ENCODE peak calls at places on chromosomes 16 and 17, in ten cellular contexts. One of them, this sample, is unnamed.

GRCh38 chr16:15961060-15961511 is 11.7 kb downstream of the ABCC1 start:
- DNase-seq in choroid plexus epithelial cell: peak
- DNase-seq in HS-5: no peak
- DNase-seq in left colon: no peak
- DNase-seq in activated T-helper 1 cell treated with Interleukin-2 at 50 U/mL for 16 hours: peak
- DNase-seq in AG04449: no peak
- DNase-seq in fibroblast of the conjunctiva: no peak
- DNase-seq in aorta: no peak
- DNase-seq in dorsolateral prefrontal cortex: no peak
- DNase-seq in activated T-cell treated with anti-CD3 and anti-CD28 coated beads, Interleukin-2, amount 50 U/mL, for 72 hours: peak
- DNase-seq in this sample: peak

GRCh38 chr16:23905027-23905426 is 69.2 kb downstream of the PRKCB start:
- DNase-seq in choroid plexus epithelial cell: peak
- DNase-seq in HS-5: peak
- DNase-seq in left colon: no peak
- DNase-seq in activated T-helper 1 cell treated with Interleukin-2 at 50 U/mL for 16 hours: no peak
- DNase-seq in AG04449: peak
- DNase-seq in fibroblast of the conjunctiva: peak
- DNase-seq in aorta: peak
- DNase-seq in dorsolateral prefrontal cortex: no peak
- DNase-seq in activated T-cell treated with anti-CD3 and anti-CD28 coated beads, Interleukin-2, amount 50 U/mL, for 72 hours: no peak
- DNase-seq in this sample: no peak

GRCh38 chr17:69609495-69610315 is 195.2 kb downstream of the MAP2K6 start:
- DNase-seq in choroid plexus epithelial cell: peak
- DNase-seq in HS-5: no peak
- DNase-seq in left colon: no peak
- DNase-seq in activated T-helper 1 cell treated with Interleukin-2 at 50 U/mL for 16 hours: no peak
- DNase-seq in AG04449: no peak
- DNase-seq in fibroblast of the conjunctiva: peak
- DNase-seq in aorta: no peak
- DNase-seq in dorsolateral prefrontal cortex: no peak
- DNase-seq in activated T-cell treated with anti-CD3 and anti-CD28 coated beads, Interleukin-2, amount 50 U/mL, for 72 hours: no peak
- DNase-seq in this sample: no peak

GRCh38 chr16:81326971-81327370 is 12.2 kb downstream of the GAN start:
- DNase-seq in choroid plexus epithelial cell: no peak
- DNase-seq in HS-5: no peak
- DNase-seq in left colon: no peak
- DNase-seq in activated T-helper 1 cell treated with Interleukin-2 at 50 U/mL for 16 hours: no peak
- DNase-seq in AG04449: no peak
- DNase-seq in fibroblast of the conjunctiva: no peak
- DNase-seq in aorta: no peak
- DNase-seq in dorsolateral prefrontal cortex: no peak
- DNase-seq in activated T-cell treated with anti-CD3 and anti-CD28 coated beads, Interleukin-2, amount 50 U/mL, for 72 hours: no peak
- DNase-seq in this sample: no peak

GRCh38 chr17:73643846-73644144 is 450 bp downstream of the SDK2 start:
- DNase-seq in choroid plexus epithelial cell: no peak
- DNase-seq in HS-5: no peak
- DNase-seq in left colon: no peak
- DNase-seq in activated T-helper 1 cell treated with Interleukin-2 at 50 U/mL for 16 hours: no peak
- DNase-seq in AG04449: no peak
- DNase-seq in fibroblast of the conjunctiva: no peak
- DNase-seq in aorta: no peak
- DNase-seq in dorsolateral prefrontal cortex: no peak
- DNase-seq in activated T-cell treated with anti-CD3 and anti-CD28 coated beads, Interleukin-2, amount 50 U/mL, for 72 hours: no peak
- DNase-seq in this sample: no peak

GRCh38 chr16:82454566-82454965 is 172.2 kb upstream of the CDH13 start:
- DNase-seq in choroid plexus epithelial cell: no peak
- DNase-seq in HS-5: no peak
- DNase-seq in left colon: no peak
- DNase-seq in activated T-helper 1 cell treated with Interleukin-2 at 50 U/mL for 16 hours: no peak
- DNase-seq in AG04449: no peak
- DNase-seq in fibroblast of the conjunctiva: no peak
- DNase-seq in aorta: no peak
- DNase-seq in dorsolateral prefrontal cortex: no peak
- DNase-seq in activated T-cell treated with anti-CD3 and anti-CD28 coated beads, Interleukin-2, amount 50 U/mL, for 72 hours: no peak
- DNase-seq in this sample: no peak

GRCh38 chr16:81448154-81449131 is 3.8 kb downstream of the CMIP start:
- DNase-seq in choroid plexus epithelial cell: peak
- DNase-seq in HS-5: no peak
- DNase-seq in left colon: peak
- DNase-seq in activated T-helper 1 cell treated with Interleukin-2 at 50 U/mL for 16 hours: no peak
- DNase-seq in AG04449: no peak
- DNase-seq in fibroblast of the conjunctiva: no peak
- DNase-seq in aorta: peak
- DNase-seq in dorsolateral prefrontal cortex: no peak
- DNase-seq in activated T-cell treated with anti-CD3 and anti-CD28 coated beads, Interleukin-2, amount 50 U/mL, for 72 hours: no peak
- DNase-seq in this sample: no peak

GRCh38 chr17:42459983-42460300 is 1.3 kb downstream of the ATP6V0A1 start:
- DNase-seq in choroid plexus epithelial cell: peak
- DNase-seq in HS-5: no peak
- DNase-seq in left colon: no peak
- DNase-seq in activated T-helper 1 cell treated with Interleukin-2 at 50 U/mL for 16 hours: no peak
- DNase-seq in AG04449: no peak
- DNase-seq in fibroblast of the conjunctiva: no peak
- DNase-seq in aorta: no peak
- DNase-seq in dorsolateral prefrontal cortex: no peak
- DNase-seq in activated T-cell treated with anti-CD3 and anti-CD28 coated beads, Interleukin-2, amount 50 U/mL, for 72 hours: no peak
- DNase-seq in this sample: no peak

GRCh38 chr17:7293131-7293557 is 1.3 kb downstream of the YBX2 start:
- DNase-seq in choroid plexus epithelial cell: no peak
- DNase-seq in HS-5: no peak
- DNase-seq in left colon: peak
- DNase-seq in activated T-helper 1 cell treated with Interleukin-2 at 50 U/mL for 16 hours: no peak
- DNase-seq in AG04449: no peak
- DNase-seq in fibroblast of the conjunctiva: no peak
- DNase-seq in aorta: no peak
- DNase-seq in dorsolateral prefrontal cortex: no peak
- DNase-seq in activated T-cell treated with anti-CD3 and anti-CD28 coated beads, Interleukin-2, amount 50 U/mL, for 72 hours: no peak
- DNase-seq in this sample: no peak

GRCh38 chr16:56872863-56873391 is 7.9 kb downstream of the SLC12A3 start:
- DNase-seq in choroid plexus epithelial cell: no peak
- DNase-seq in HS-5: no peak
- DNase-seq in left colon: no peak
- DNase-seq in activated T-helper 1 cell treated with Interleukin-2 at 50 U/mL for 16 hours: no peak
- DNase-seq in AG04449: no peak
- DNase-seq in fibroblast of the conjunctiva: no peak
- DNase-seq in aorta: peak
- DNase-seq in dorsolateral prefrontal cortex: no peak
- DNase-seq in activated T-cell treated with anti-CD3 and anti-CD28 coated beads, Interleukin-2, amount 50 U/mL, for 72 hours: no peak
- DNase-seq in this sample: no peak

GRCh38 chr17:42193216-42194132 is 820 bp downstream of the GHDC start:
- DNase-seq in choroid plexus epithelial cell: no peak
- DNase-seq in HS-5: no peak
- DNase-seq in left colon: no peak
- DNase-seq in activated T-helper 1 cell treated with Interleukin-2 at 50 U/mL for 16 hours: no peak
- DNase-seq in AG04449: no peak
- DNase-seq in fibroblast of the conjunctiva: no peak
- DNase-seq in aorta: no peak
- DNase-seq in dorsolateral prefrontal cortex: no peak
- DNase-seq in activated T-cell treated with anti-CD3 and anti-CD28 coated beads, Interleukin-2, amount 50 U/mL, for 72 hours: no peak
- DNase-seq in this sample: peak

GRCh38 chr16:89009343-89010209 is 32.6 kb upstream of the CBFA2T3 start:
- DNase-seq in choroid plexus epithelial cell: peak
- DNase-seq in HS-5: no peak
- DNase-seq in left colon: peak
- DNase-seq in activated T-helper 1 cell treated with Interleukin-2 at 50 U/mL for 16 hours: no peak
- DNase-seq in AG04449: no peak
- DNase-seq in fibroblast of the conjunctiva: no peak
- DNase-seq in aorta: peak
- DNase-seq in dorsolateral prefrontal cortex: no peak
- DNase-seq in activated T-cell treated with anti-CD3 and anti-CD28 coated beads, Interleukin-2, amount 50 U/mL, for 72 hours: no peak
- DNase-seq in this sample: no peak

GRCh38 chr16:7745321-7745720 is 412.7 kb downstream of the RBFOX1 start:
- DNase-seq in choroid plexus epithelial cell: no peak
- DNase-seq in HS-5: no peak
- DNase-seq in left colon: no peak
- DNase-seq in activated T-helper 1 cell treated with Interleukin-2 at 50 U/mL for 16 hours: no peak
- DNase-seq in AG04449: no peak
- DNase-seq in fibroblast of the conjunctiva: no peak
- DNase-seq in aorta: no peak
- DNase-seq in dorsolateral prefrontal cortex: no peak
- DNase-seq in activated T-cell treated with anti-CD3 and anti-CD28 coated beads, Interleukin-2, amount 50 U/mL, for 72 hours: no peak
- DNase-seq in this sample: no peak

GRCh38 chr16:66639091-66639885 is 34.8 kb downstream of the CMTM3 start:
- DNase-seq in choroid plexus epithelial cell: peak
- DNase-seq in HS-5: no peak
- DNase-seq in left colon: no peak
- DNase-seq in activated T-helper 1 cell treated with Interleukin-2 at 50 U/mL for 16 hours: no peak
- DNase-seq in AG04449: no peak
- DNase-seq in fibroblast of the conjunctiva: no peak
- DNase-seq in aorta: no peak
- DNase-seq in dorsolateral prefrontal cortex: no peak
- DNase-seq in activated T-cell treated with anti-CD3 and anti-CD28 coated beads, Interleukin-2, amount 50 U/mL, for 72 hours: no peak
- DNase-seq in this sample: no peak

GRCh38 chr17:79872762-79873161 is 33.5 kb upstream of the CBX4 start:
- DNase-seq in choroid plexus epithelial cell: no peak
- DNase-seq in HS-5: no peak
- DNase-seq in left colon: no peak
- DNase-seq in activated T-helper 1 cell treated with Interleukin-2 at 50 U/mL for 16 hours: no peak
- DNase-seq in AG04449: no peak
- DNase-seq in fibroblast of the conjunctiva: no peak
- DNase-seq in aorta: no peak
- DNase-seq in dorsolateral prefrontal cortex: no peak
- DNase-seq in activated T-cell treated with anti-CD3 and anti-CD28 coated beads, Interleukin-2, amount 50 U/mL, for 72 hours: no peak
- DNase-seq in this sample: peak

GRCh38 chr17:76550712-76551615 is 11.1 kb downstream of the PRCD start:
- DNase-seq in choroid plexus epithelial cell: peak
- DNase-seq in HS-5: no peak
- DNase-seq in left colon: no peak
- DNase-seq in activated T-helper 1 cell treated with Interleukin-2 at 50 U/mL for 16 hours: no peak
- DNase-seq in AG04449: no peak
- DNase-seq in fibroblast of the conjunctiva: no peak
- DNase-seq in aorta: no peak
- DNase-seq in dorsolateral prefrontal cortex: no peak
- DNase-seq in activated T-cell treated with anti-CD3 and anti-CD28 coated beads, Interleukin-2, amount 50 U/mL, for 72 hours: no peak
- DNase-seq in this sample: no peak

GRCh38 chr16:81798311-81799137 is 19.4 kb downstream of the PLCG2 start:
- DNase-seq in choroid plexus epithelial cell: peak
- DNase-seq in HS-5: no peak
- DNase-seq in left colon: peak
- DNase-seq in activated T-helper 1 cell treated with Interleukin-2 at 50 U/mL for 16 hours: no peak
- DNase-seq in AG04449: no peak
- DNase-seq in fibroblast of the conjunctiva: no peak
- DNase-seq in aorta: no peak
- DNase-seq in dorsolateral prefrontal cortex: no peak
- DNase-seq in activated T-cell treated with anti-CD3 and anti-CD28 coated beads, Interleukin-2, amount 50 U/mL, for 72 hours: peak
- DNase-seq in this sample: no peak

GRCh38 chr16:46743232-46743719 is 4.9 kb downstream of the MYLK3 start:
- DNase-seq in choroid plexus epithelial cell: peak
- DNase-seq in HS-5: no peak
- DNase-seq in left colon: no peak
- DNase-seq in activated T-helper 1 cell treated with Interleukin-2 at 50 U/mL for 16 hours: no peak
- DNase-seq in AG04449: no peak
- DNase-seq in fibroblast of the conjunctiva: no peak
- DNase-seq in aorta: peak
- DNase-seq in dorsolateral prefrontal cortex: no peak
- DNase-seq in activated T-cell treated with anti-CD3 and anti-CD28 coated beads, Interleukin-2, amount 50 U/mL, for 72 hours: peak
- DNase-seq in this sample: peak

GRCh38 chr17:17702370-17702769 is 21.1 kb downstream of the RAI1 start:
- DNase-seq in choroid plexus epithelial cell: no peak
- DNase-seq in HS-5: no peak
- DNase-seq in left colon: no peak
- DNase-seq in activated T-helper 1 cell treated with Interleukin-2 at 50 U/mL for 16 hours: no peak
- DNase-seq in AG04449: no peak
- DNase-seq in fibroblast of the conjunctiva: no peak
- DNase-seq in aorta: no peak
- DNase-seq in dorsolateral prefrontal cortex: no peak
- DNase-seq in activated T-cell treated with anti-CD3 and anti-CD28 coated beads, Interleukin-2, amount 50 U/mL, for 72 hours: no peak
- DNase-seq in this sample: no peak

GRCh38 chr16:2470603-2471015 is 488 bp upstream of the NTN3 start:
- DNase-seq in choroid plexus epithelial cell: no peak
- DNase-seq in HS-5: no peak
- DNase-seq in left colon: no peak
- DNase-seq in activated T-helper 1 cell treated with Interleukin-2 at 50 U/mL for 16 hours: no peak
- DNase-seq in AG04449: no peak
- DNase-seq in fibroblast of the conjunctiva: no peak
- DNase-seq in aorta: no peak
- DNase-seq in dorsolateral prefrontal cortex: no peak
- DNase-seq in activated T-cell treated with anti-CD3 and anti-CD28 coated beads, Interleukin-2, amount 50 U/mL, for 72 hours: no peak
- DNase-seq in this sample: no peak

GRCh38 chr17:68033636-68034451 is 1.7 kb upstream of the KPNA2 start:
- DNase-seq in choroid plexus epithelial cell: peak
- DNase-seq in HS-5: no peak
- DNase-seq in left colon: no peak
- DNase-seq in activated T-helper 1 cell treated with Interleukin-2 at 50 U/mL for 16 hours: no peak
- DNase-seq in AG04449: no peak
- DNase-seq in fibroblast of the conjunctiva: peak
- DNase-seq in aorta: no peak
- DNase-seq in dorsolateral prefrontal cortex: no peak
- DNase-seq in activated T-cell treated with anti-CD3 and anti-CD28 coated beads, Interleukin-2, amount 50 U/mL, for 72 hours: no peak
- DNase-seq in this sample: no peak